ENCODE peak calls at places on chromosomes 4 and X, in five cellular contexts. U is GM12878, L is NT2/D1, V is HepG2, W is H1. E is an unnamed sample.

GRCh38 chr4:126778348-126778747 is 854.4 kb upstream of the INTU start:
- DNase-seq in W (no peak), L (no peak), V (no peak), U (no peak), E (no peak)

GRCh38 chrX:10769696-10770619 is 149.6 kb upstream of the MID1 start:
- DNase-seq in W (no peak), U (no peak), V (no peak), L (no peak), E (no peak)

GRCh38 chr4:21013501-21013900 is 313.2 kb downstream of the PACRGL start:
- DNase-seq in W (no peak), L (no peak), U (no peak), V (no peak), E (no peak)

GRCh38 chr4:73730292-73730691 is 10.1 kb upstream of the CXCL8 start:
- DNase-seq in W (no peak), V (no peak), U (no peak), L (no peak), E (no peak)

GRCh38 chr4:2288051-2288541 is 26.2 kb upstream of the MXD4 start:
- DNase-seq in V (no peak), W (no peak), L (no peak), U (no peak), E (no peak)

GRCh38 chr4:91984466-91984865 is 319.3 kb upstream of the GRID2 start:
- DNase-seq in V (no peak), L (no peak), U (no peak), W (no peak), E (no peak)

GRCh38 chr4:31702291-31702690 is 982.1 kb downstream of the PCDH7 start:
- DNase-seq in V (no peak), W (no peak), L (no peak), U (no peak), E (no peak)

GRCh38 chrX:37746951-37747350 is 32.9 kb upstream of the CYBB start:
- DNase-seq in U (no peak), V (no peak), W (no peak), L (no peak), E (no peak)

GRCh38 chrX:636971-637659 is 6.5 kb downstream of the SHOX start:
- DNase-seq in U (no peak), V (no peak), W (peak; percentile 47), L (no peak), E (peak; percentile 47)

GRCh38 chrX:116318672-116319071 is 117.7 kb upstream of the SLC6A14 start:
- DNase-seq in U (no peak), W (no peak), L (no peak), V (no peak), E (no peak)

GRCh38 chr4:89221175-89221867 is 86.3 kb downstream of the GPRIN3 start:
- DNase-seq in W (no peak), V (no peak), L (no peak), U (no peak), E (no peak)

GRCh38 chr4:165439344-165439743 is 60.5 kb downstream of the CPE start:
- DNase-seq in U (no peak), W (no peak), L (no peak), V (no peak), E (no peak)

DNA sequence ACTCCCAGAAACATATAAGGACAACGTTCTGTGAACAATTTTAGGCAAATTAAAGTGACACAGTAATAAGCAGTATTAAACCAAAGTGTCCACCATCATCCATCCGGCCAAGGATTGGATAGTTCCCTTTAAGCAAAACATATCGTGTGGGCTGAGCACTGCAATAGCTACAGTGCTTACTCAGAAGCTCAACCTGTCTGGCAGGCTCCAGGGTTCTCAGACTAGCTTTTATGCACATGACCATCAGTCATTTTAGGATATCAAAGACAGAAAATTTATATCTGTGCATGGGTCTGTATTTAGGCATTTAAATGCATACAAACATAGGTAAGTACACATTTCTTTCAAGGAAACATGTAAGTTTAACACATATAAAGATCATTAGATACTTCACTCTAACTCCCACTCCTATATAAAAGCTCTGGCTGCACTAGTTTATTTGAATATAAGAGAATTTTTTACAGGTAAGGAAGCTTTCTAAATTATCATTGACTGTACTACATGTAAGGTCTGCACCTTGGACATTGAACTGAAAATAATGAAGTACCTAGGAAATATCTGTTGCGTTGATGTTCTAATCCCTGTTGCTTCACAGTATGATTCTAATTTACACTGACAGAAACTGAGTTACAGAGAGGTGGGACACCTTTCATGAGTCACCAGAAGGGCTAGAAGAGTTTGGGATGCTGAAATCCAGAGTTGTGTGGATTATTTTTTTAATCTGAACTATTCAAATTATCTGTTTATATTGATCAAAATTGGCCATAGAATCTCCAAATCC is 67.6 kb downstream of the ELOVL6 start:
- DNase-seq in U (no peak), V (no peak), W (no peak), L (no peak), E (no peak)
- TF ChIP-seq SUZ12 in U (no peak), V (no peak), W (no peak), L (no peak), E (no peak)

GRCh38 chrX:8738588-8739189 is 6.8 kb upstream of the ANOS1 start:
- DNase-seq in U (no peak), W (no peak), V (peak; percentile 11), L (no peak), E (no peak)
- TF ChIP-seq SUZ12 in U (no peak), W (no peak), V (no peak), L (no peak), E (no peak)

GRCh38 chrX:101395789-101396188 is 5.0 kb downstream of the RPL36A start:
- DNase-seq in L (no peak), V (peak; percentile 6), W (no peak), U (no peak), E (no peak)
- TF ChIP-seq SUZ12 in L (no peak), V (no peak), W (no peak), U (no peak), E (no peak)

GRCh38 chrX:107146670-107147069 is 28.0 kb upstream of the RBM41 start:
- DNase-seq in U (no peak), L (no peak), V (no peak), W (no peak), E (no peak)
- TF ChIP-seq SUZ12 in U (no peak), L (no peak), V (no peak), W (no peak), E (no peak)

DNA sequence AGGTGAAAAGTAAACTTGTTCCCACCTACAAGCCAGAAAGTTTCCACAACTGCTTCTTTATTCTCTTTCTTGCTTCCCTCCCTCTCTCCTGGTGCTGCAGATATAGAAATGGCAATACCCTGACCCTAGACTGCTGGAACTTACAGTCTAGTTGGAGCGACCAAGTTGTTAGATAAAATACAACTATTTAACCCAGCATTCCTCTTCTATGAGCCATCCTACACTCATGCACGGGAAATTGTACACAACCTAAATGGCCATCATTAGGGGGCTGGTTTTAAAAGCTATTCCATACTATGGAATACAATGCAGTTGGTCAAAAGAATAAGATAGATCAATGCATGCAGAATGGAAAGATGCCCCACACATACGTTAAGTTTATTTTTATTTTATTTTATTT is 41.1 kb downstream of the PJA1 start:
- DNase-seq in W (no peak), U (no peak), V (no peak), L (no peak), E (no peak)
- TF ChIP-seq SUZ12 in W (no peak), U (no peak), V (no peak), L (no peak), E (no peak)

GRCh38 chr4:4606321-4606720 is 64.5 kb upstream of the STX18 start:
- DNase-seq in W (no peak), L (no peak), V (no peak), U (no peak), E (no peak)
- TF ChIP-seq SUZ12 in W (no peak), L (no peak), V (no peak), U (no peak), E (no peak)

GRCh38 chrX:39601193-39602085 is 496.3 kb downstream of the BCOR start:
- DNase-seq in U (no peak), W (no peak), L (no peak), V (no peak), E (no peak)

GRCh38 chrX:39599339-39599738 is 498.4 kb downstream of the BCOR start:
- DNase-seq in V (no peak), L (no peak), U (no peak), W (no peak), E (no peak)

GRCh38 chrX:39603291-39603690 is 494.5 kb downstream of the BCOR start:
- DNase-seq in L (no peak), V (no peak), W (no peak), U (no peak), E (no peak)

GRCh38 chrX:39600222-39600621 is 497.5 kb downstream of the BCOR start:
- DNase-seq in W (no peak), L (no peak), V (no peak), U (no peak), E (no peak)

DNA sequence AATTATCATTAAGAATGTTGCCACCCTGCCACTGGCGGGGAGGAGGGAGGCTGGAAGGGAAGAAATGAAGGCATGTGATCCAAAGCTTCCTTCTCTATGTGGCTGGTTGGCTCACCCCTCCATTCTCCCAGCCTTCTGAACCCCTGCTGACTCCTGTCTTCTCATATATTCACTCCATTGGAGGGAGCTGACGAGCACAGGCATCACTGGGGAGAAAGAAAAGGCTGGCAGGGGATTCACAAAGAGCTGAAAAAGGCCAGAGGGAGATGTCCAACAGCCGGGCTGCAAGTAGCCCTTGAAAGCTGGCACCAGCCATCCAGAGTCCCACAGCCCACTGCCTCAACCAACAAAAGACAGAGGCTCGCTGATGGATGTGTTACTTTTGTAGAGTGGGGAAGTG is 495.5 kb downstream of the BCOR start:
- DNase-seq in W (no peak), V (no peak), L (no peak), U (no peak), E (no peak)
- TF ChIP-seq SUZ12 in W (no peak), V (no peak), L (no peak), U (no peak), E (no peak)

GRCh38 chr4:173794662-173795061 is 264.6 kb upstream of the HAND2 start:
- DNase-seq in W (no peak), U (no peak), V (no peak), L (no peak), E (no peak)
- TF ChIP-seq SUZ12 in W (no peak), U (no peak), V (no peak), L (no peak), E (no peak)

GRCh38 chrX:39304746-39305145 is 503.5 kb downstream of the MID1IP1 start:
- DNase-seq in V (no peak), U (no peak), W (no peak), L (no peak), E (no peak)
- TF ChIP-seq SUZ12 in V (no peak), U (no peak), W (no peak), L (no peak), E (no peak)

E was measured in HEK293T.